ENCODE peak calls at places on chromosomes 13 and 19, in seven cellular contexts. One of them, this sample, is unnamed.

GRCh38 chr19:5016781-5017180 is 47.9 kb downstream of the KDM4B start:
- DNase-seq in dorsolateral prefrontal cortex: no peak
- DNase-seq in Karpas-422: no peak
- DNase-seq in right atrium auricular region: no peak
- DNase-seq in neural progenitor cell: no peak
- DNase-seq in Peyer's patch: no peak
- DNase-seq in cardiac fibroblast: no peak
- DNase-seq in this sample: no peak

GRCh38 chr13:112445411-112446271 is 69.5 kb downstream of the SPACA7 start:
- DNase-seq in dorsolateral prefrontal cortex: no peak
- DNase-seq in Karpas-422: no peak
- DNase-seq in right atrium auricular region: peak
- DNase-seq in neural progenitor cell: no peak
- DNase-seq in Peyer's patch: peak
- DNase-seq in cardiac fibroblast: no peak
- DNase-seq in this sample: peak

GRCh38 chr13:70107125-70107497 is 515 bp upstream of the ATXN8OS start:
- DNase-seq in dorsolateral prefrontal cortex: no peak
- DNase-seq in Karpas-422: no peak
- DNase-seq in right atrium auricular region: no peak
- DNase-seq in neural progenitor cell: peak
- DNase-seq in Peyer's patch: no peak
- DNase-seq in cardiac fibroblast: no peak
- DNase-seq in this sample: no peak

GRCh38 chr13:99859178-99860177 is 112.1 kb downstream of the ZIC5 start:
- DNase-seq in dorsolateral prefrontal cortex: no peak
- DNase-seq in Karpas-422: no peak
- DNase-seq in right atrium auricular region: no peak
- DNase-seq in neural progenitor cell: peak
- DNase-seq in Peyer's patch: no peak
- DNase-seq in cardiac fibroblast: no peak
- DNase-seq in this sample: no peak

GRCh38 chr13:111909501-111909900 is 157.4 kb upstream of the SOX1 start:
- DNase-seq in dorsolateral prefrontal cortex: peak
- DNase-seq in Karpas-422: no peak
- DNase-seq in right atrium auricular region: peak
- DNase-seq in neural progenitor cell: no peak
- DNase-seq in Peyer's patch: no peak
- DNase-seq in cardiac fibroblast: no peak
- DNase-seq in this sample: no peak

GRCh38 chr13:32300406-32300805 is 14.8 kb downstream of the ZAR1L start:
- DNase-seq in dorsolateral prefrontal cortex: no peak
- DNase-seq in Karpas-422: no peak
- DNase-seq in right atrium auricular region: no peak
- DNase-seq in neural progenitor cell: no peak
- DNase-seq in Peyer's patch: no peak
- DNase-seq in cardiac fibroblast: no peak
- DNase-seq in this sample: no peak

GRCh38 chr19:17125052-17125727 is 49.6 kb downstream of the MYO9B start:
- DNase-seq in dorsolateral prefrontal cortex: peak
- DNase-seq in Karpas-422: no peak
- DNase-seq in right atrium auricular region: no peak
- DNase-seq in neural progenitor cell: no peak
- DNase-seq in Peyer's patch: no peak
- DNase-seq in cardiac fibroblast: no peak
- DNase-seq in this sample: no peak

GRCh38 chr19:17902701-17903100 is 30.1 kb upstream of the CCDC124 start:
- DNase-seq in dorsolateral prefrontal cortex: no peak
- DNase-seq in Karpas-422: no peak
- DNase-seq in right atrium auricular region: no peak
- DNase-seq in neural progenitor cell: no peak
- DNase-seq in Peyer's patch: no peak
- DNase-seq in cardiac fibroblast: peak
- DNase-seq in this sample: no peak

GRCh38 chr13:114043421-114044053 is 69.7 kb upstream of the C13orf46 start:
- DNase-seq in dorsolateral prefrontal cortex: no peak
- DNase-seq in Karpas-422: no peak
- DNase-seq in right atrium auricular region: peak
- DNase-seq in neural progenitor cell: no peak
- DNase-seq in Peyer's patch: no peak
- DNase-seq in cardiac fibroblast: peak
- DNase-seq in this sample: peak

GRCh38 chr19:23415561-23416191 is 20.4 kb upstream of the ZNF91 start:
- DNase-seq in dorsolateral prefrontal cortex: no peak
- DNase-seq in Karpas-422: no peak
- DNase-seq in right atrium auricular region: no peak
- DNase-seq in neural progenitor cell: peak
- DNase-seq in Peyer's patch: peak
- DNase-seq in cardiac fibroblast: peak
- DNase-seq in this sample: peak

GRCh38 chr13:23898101-23898500 is 799 bp upstream of the C1QTNF9B start:
- DNase-seq in dorsolateral prefrontal cortex: no peak
- DNase-seq in Karpas-422: no peak
- DNase-seq in right atrium auricular region: no peak
- DNase-seq in neural progenitor cell: no peak
- DNase-seq in Peyer's patch: no peak
- DNase-seq in cardiac fibroblast: peak
- DNase-seq in this sample: no peak

GRCh38 chr19:3225677-3226093 is 1.2 kb downstream of the CELF5 start:
- DNase-seq in dorsolateral prefrontal cortex: no peak
- DNase-seq in Karpas-422: no peak
- DNase-seq in right atrium auricular region: no peak
- DNase-seq in neural progenitor cell: no peak
- DNase-seq in Peyer's patch: no peak
- DNase-seq in cardiac fibroblast: no peak
- DNase-seq in this sample: no peak

GRCh38 chr13:103788061-103788652 is 721.9 kb upstream of the SLC10A2 start:
- DNase-seq in dorsolateral prefrontal cortex: no peak
- DNase-seq in Karpas-422: peak
- DNase-seq in right atrium auricular region: no peak
- DNase-seq in neural progenitor cell: no peak
- DNase-seq in Peyer's patch: no peak
- DNase-seq in cardiac fibroblast: no peak
- DNase-seq in this sample: no peak

DNA sequence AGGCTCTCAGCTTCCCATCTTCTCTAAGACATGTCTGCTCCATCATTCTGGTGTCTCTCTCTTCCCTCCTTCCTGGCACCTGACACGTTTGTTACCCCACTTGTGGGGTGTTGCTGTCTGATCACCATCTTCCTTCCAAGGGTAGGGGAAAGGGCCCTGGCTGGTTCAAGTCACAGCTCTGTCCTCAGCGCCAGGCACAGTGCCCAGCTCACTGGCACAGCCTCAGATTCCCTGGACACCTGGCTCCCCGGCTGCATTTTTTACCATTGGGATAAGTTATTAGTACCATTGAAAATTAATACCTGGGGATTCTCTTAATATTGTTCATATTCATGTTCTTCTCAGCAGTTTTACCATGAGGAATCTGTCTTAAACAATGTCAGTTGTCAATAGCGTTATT is 50.8 kb upstream of the LDLR start:
- DNase-seq in dorsolateral prefrontal cortex: no peak
- DNase-seq in Karpas-422: no peak
- DNase-seq in right atrium auricular region: no peak
- DNase-seq in neural progenitor cell: no peak
- DNase-seq in Peyer's patch: no peak
- DNase-seq in cardiac fibroblast: no peak
- DNase-seq in this sample: no peak
- H3K4me3 ChIP-seq in dorsolateral prefrontal cortex: no peak
- H3K4me3 ChIP-seq in Karpas-422: no peak
- H3K4me3 ChIP-seq in right atrium auricular region: no peak
- H3K4me3 ChIP-seq in neural progenitor cell: no peak
- H3K4me3 ChIP-seq in Peyer's patch: no peak
- H3K4me3 ChIP-seq in cardiac fibroblast: no peak
- H3K4me3 ChIP-seq in this sample: no peak

GRCh38 chr19:35156673-35157014 is 2.1 kb downstream of the FXYD5 start:
- DNase-seq in dorsolateral prefrontal cortex: no peak
- DNase-seq in Karpas-422: no peak
- DNase-seq in right atrium auricular region: no peak
- DNase-seq in neural progenitor cell: no peak
- DNase-seq in Peyer's patch: no peak
- DNase-seq in cardiac fibroblast: no peak
- DNase-seq in this sample: no peak

GRCh38 chr19:35155441-35155840 is 906 bp downstream of the FXYD5 start:
- DNase-seq in dorsolateral prefrontal cortex: no peak
- DNase-seq in Karpas-422: peak
- DNase-seq in right atrium auricular region: no peak
- DNase-seq in neural progenitor cell: no peak
- DNase-seq in Peyer's patch: no peak
- DNase-seq in cardiac fibroblast: no peak
- DNase-seq in this sample: no peak

GRCh38 chr19:35154535-35155406 is at the start of gene FXYD5:
- DNase-seq in dorsolateral prefrontal cortex: no peak
- DNase-seq in Karpas-422: peak
- DNase-seq in right atrium auricular region: peak
- DNase-seq in neural progenitor cell: peak
- DNase-seq in Peyer's patch: no peak
- DNase-seq in cardiac fibroblast: peak
- DNase-seq in this sample: peak

GRCh38 chr19:35157431-35157830 is 2.9 kb downstream of the FXYD5 start:
- DNase-seq in dorsolateral prefrontal cortex: no peak
- DNase-seq in Karpas-422: no peak
- DNase-seq in right atrium auricular region: no peak
- DNase-seq in neural progenitor cell: no peak
- DNase-seq in Peyer's patch: no peak
- DNase-seq in cardiac fibroblast: no peak
- DNase-seq in this sample: no peak

GRCh38 chr19:35155981-35156672 is 1.6 kb downstream of the FXYD5 start:
- DNase-seq in dorsolateral prefrontal cortex: no peak
- DNase-seq in Karpas-422: no peak
- DNase-seq in right atrium auricular region: no peak
- DNase-seq in neural progenitor cell: no peak
- DNase-seq in Peyer's patch: no peak
- DNase-seq in cardiac fibroblast: no peak
- DNase-seq in this sample: no peak
- H3K4me3 ChIP-seq in dorsolateral prefrontal cortex: no peak
- H3K4me3 ChIP-seq in Karpas-422: peak
- H3K4me3 ChIP-seq in right atrium auricular region: peak
- H3K4me3 ChIP-seq in neural progenitor cell: no peak
- H3K4me3 ChIP-seq in Peyer's patch: peak
- H3K4me3 ChIP-seq in cardiac fibroblast: peak
- H3K4me3 ChIP-seq in this sample: peak

GRCh38 chr19:56112313-56112709 is 8.8 kb downstream of the ZNF787 start:
- DNase-seq in dorsolateral prefrontal cortex: no peak
- DNase-seq in Karpas-422: no peak
- DNase-seq in right atrium auricular region: no peak
- DNase-seq in neural progenitor cell: no peak
- DNase-seq in Peyer's patch: no peak
- DNase-seq in cardiac fibroblast: no peak
- DNase-seq in this sample: no peak

GRCh38 chr19:56110515-56111448 is 10.3 kb downstream of the ZNF787 start:
- DNase-seq in dorsolateral prefrontal cortex: no peak
- DNase-seq in Karpas-422: no peak
- DNase-seq in right atrium auricular region: no peak
- DNase-seq in neural progenitor cell: peak
- DNase-seq in Peyer's patch: no peak
- DNase-seq in cardiac fibroblast: peak
- DNase-seq in this sample: no peak

GRCh38 chr19:56113071-56113632 is 7.9 kb downstream of the ZNF787 start:
- DNase-seq in dorsolateral prefrontal cortex: no peak
- DNase-seq in Karpas-422: no peak
- DNase-seq in right atrium auricular region: no peak
- DNase-seq in neural progenitor cell: no peak
- DNase-seq in Peyer's patch: no peak
- DNase-seq in cardiac fibroblast: no peak
- DNase-seq in this sample: no peak

GRCh38 chr19:56114051-56114694 is 6.9 kb downstream of the ZNF787 start:
- DNase-seq in dorsolateral prefrontal cortex: no peak
- DNase-seq in Karpas-422: no peak
- DNase-seq in right atrium auricular region: no peak
- DNase-seq in neural progenitor cell: no peak
- DNase-seq in Peyer's patch: no peak
- DNase-seq in cardiac fibroblast: no peak
- DNase-seq in this sample: no peak

GRCh38 chr19:56111601-56112312 is 9.3 kb downstream of the ZNF787 start:
- DNase-seq in dorsolateral prefrontal cortex: no peak
- DNase-seq in Karpas-422: peak
- DNase-seq in right atrium auricular region: peak
- DNase-seq in neural progenitor cell: peak
- DNase-seq in Peyer's patch: peak
- DNase-seq in cardiac fibroblast: no peak
- DNase-seq in this sample: peak
- H3K4me3 ChIP-seq in dorsolateral prefrontal cortex: no peak
- H3K4me3 ChIP-seq in Karpas-422: no peak
- H3K4me3 ChIP-seq in right atrium auricular region: no peak
- H3K4me3 ChIP-seq in neural progenitor cell: no peak
- H3K4me3 ChIP-seq in Peyer's patch: peak
- H3K4me3 ChIP-seq in cardiac fibroblast: no peak
- H3K4me3 ChIP-seq in this sample: no peak

GRCh38 chr19:39428309-39429112 is 7.2 kb downstream of the RPS16 start:
- DNase-seq in dorsolateral prefrontal cortex: no peak
- DNase-seq in Karpas-422: peak
- DNase-seq in right atrium auricular region: no peak
- DNase-seq in neural progenitor cell: peak
- DNase-seq in Peyer's patch: peak
- DNase-seq in cardiac fibroblast: peak
- DNase-seq in this sample: peak
- H3K4me3 ChIP-seq in dorsolateral prefrontal cortex: no peak
- H3K4me3 ChIP-seq in Karpas-422: no peak
- H3K4me3 ChIP-seq in right atrium auricular region: peak
- H3K4me3 ChIP-seq in neural progenitor cell: no peak
- H3K4me3 ChIP-seq in Peyer's patch: no peak
- H3K4me3 ChIP-seq in cardiac fibroblast: no peak
- H3K4me3 ChIP-seq in this sample: no peak

This sample was measured in upper lobe of right lung.